ENCODE peak calls at places on chromosomes 16 and 17, in five cellular contexts. One of them, this sample, is unnamed.

GRCh38 chr17:8503807-8504206 is 68.1 kb downstream of the NDEL1 start:
- DNase-seq in transverse colon: no peak
- DNase-seq in IMR-90: no peak
- DNase-seq in HL-60: no peak
- DNase-seq in cardiac muscle cell: no peak
- DNase-seq in this sample: no peak

GRCh38 chr17:42347198-42347597 is 41.0 kb downstream of the STAT3 start:
- DNase-seq in transverse colon: peak
- DNase-seq in IMR-90: peak
- DNase-seq in HL-60: no peak
- DNase-seq in cardiac muscle cell: no peak
- DNase-seq in this sample: peak

GRCh38 chr17:81066072-81066471 is 31.1 kb downstream of the BAIAP2 start:
- DNase-seq in transverse colon: no peak
- DNase-seq in IMR-90: no peak
- DNase-seq in HL-60: no peak
- DNase-seq in cardiac muscle cell: no peak
- DNase-seq in this sample: no peak

GRCh38 chr17:19766421-19767270 is 18.5 kb upstream of the ALDH3A1 start:
- DNase-seq in transverse colon: peak
- DNase-seq in IMR-90: peak
- DNase-seq in HL-60: peak
- DNase-seq in cardiac muscle cell: peak
- DNase-seq in this sample: peak

GRCh38 chr16:12500771-12501170 is 302.9 kb downstream of the CPPED1 start:
- DNase-seq in transverse colon: peak
- DNase-seq in IMR-90: no peak
- DNase-seq in HL-60: peak
- DNase-seq in cardiac muscle cell: no peak
- DNase-seq in this sample: no peak

GRCh38 chr17:55093358-55093757 is 124.8 kb downstream of the STXBP4 start:
- DNase-seq in transverse colon: no peak
- DNase-seq in IMR-90: no peak
- DNase-seq in HL-60: no peak
- DNase-seq in cardiac muscle cell: no peak
- DNase-seq in this sample: no peak

GRCh38 chr17:72244494-72244893 is 123.7 kb downstream of the SOX9 start:
- DNase-seq in transverse colon: no peak
- DNase-seq in IMR-90: peak
- DNase-seq in HL-60: no peak
- DNase-seq in cardiac muscle cell: no peak
- DNase-seq in this sample: peak

GRCh38 chr17:82217120-82217529 is 4.5 kb upstream of the CCDC57 start:
- DNase-seq in transverse colon: peak
- DNase-seq in IMR-90: no peak
- DNase-seq in HL-60: no peak
- DNase-seq in cardiac muscle cell: no peak
- DNase-seq in this sample: peak

GRCh38 chr17:48503747-48504146 is 27.1 kb downstream of the HOXB1 start:
- DNase-seq in transverse colon: no peak
- DNase-seq in IMR-90: peak
- DNase-seq in HL-60: no peak
- DNase-seq in cardiac muscle cell: peak
- DNase-seq in this sample: no peak

GRCh38 chr17:15332338-15332737 is 9.1 kb downstream of the TEKT3 start:
- DNase-seq in transverse colon: no peak
- DNase-seq in IMR-90: no peak
- DNase-seq in HL-60: no peak
- DNase-seq in cardiac muscle cell: no peak
- DNase-seq in this sample: no peak

GRCh38 chr16:2296662-2297505 is 29.0 kb upstream of the RNPS1 start:
- DNase-seq in transverse colon: no peak
- DNase-seq in IMR-90: no peak
- DNase-seq in HL-60: peak
- DNase-seq in cardiac muscle cell: peak
- DNase-seq in this sample: peak

GRCh38 chr17:83200231-83200699 is 120.9 kb downstream of the METRNL start:
- DNase-seq in transverse colon: peak
- DNase-seq in IMR-90: peak
- DNase-seq in HL-60: peak
- DNase-seq in cardiac muscle cell: no peak
- DNase-seq in this sample: peak

GRCh38 chr17:48575066-48575582 is 3.0 kb downstream of the HOXB4 start:
- DNase-seq in transverse colon: no peak
- DNase-seq in IMR-90: peak
- DNase-seq in HL-60: no peak
- DNase-seq in cardiac muscle cell: no peak
- DNase-seq in this sample: peak

GRCh38 chr17:31096106-31096436 is 1.3 kb downstream of the NF1 start:
- DNase-seq in transverse colon: no peak
- DNase-seq in IMR-90: no peak
- DNase-seq in HL-60: no peak
- DNase-seq in cardiac muscle cell: peak
- DNase-seq in this sample: peak

GRCh38 chr17:7634384-7634783 is 4.4 kb downstream of the SHBG start:
- DNase-seq in transverse colon: no peak
- DNase-seq in IMR-90: peak
- DNase-seq in HL-60: no peak
- DNase-seq in cardiac muscle cell: peak
- DNase-seq in this sample: peak

GRCh38 chr16:74226361-74226979 is 70.1 kb upstream of the PSMD7 start:
- DNase-seq in transverse colon: no peak
- DNase-seq in IMR-90: peak
- DNase-seq in HL-60: no peak
- DNase-seq in cardiac muscle cell: peak
- DNase-seq in this sample: peak

GRCh38 chr17:6361733-6362132 is 73.2 kb downstream of the AIPL1 start:
- DNase-seq in transverse colon: no peak
- DNase-seq in IMR-90: no peak
- DNase-seq in HL-60: no peak
- DNase-seq in cardiac muscle cell: peak
- DNase-seq in this sample: no peak

GRCh38 chr17:79587945-79588344 is 22.9 kb downstream of the RBFOX3 start:
- DNase-seq in transverse colon: no peak
- DNase-seq in IMR-90: no peak
- DNase-seq in HL-60: no peak
- DNase-seq in cardiac muscle cell: no peak
- DNase-seq in this sample: no peak

GRCh38 chr16:81315271-81316175 is 761 bp downstream of the GAN start:
- DNase-seq in transverse colon: peak
- DNase-seq in IMR-90: peak
- DNase-seq in HL-60: peak
- DNase-seq in cardiac muscle cell: peak
- DNase-seq in this sample: peak

GRCh38 chr17:50699410-50699809 is 8.3 kb downstream of the ANKRD40 start:
- DNase-seq in transverse colon: no peak
- DNase-seq in IMR-90: no peak
- DNase-seq in HL-60: no peak
- DNase-seq in cardiac muscle cell: no peak
- DNase-seq in this sample: no peak

GRCh38 chr16:84687715-84688114 is 12.1 kb upstream of the USP10 start:
- DNase-seq in transverse colon: no peak
- DNase-seq in IMR-90: peak
- DNase-seq in HL-60: no peak
- DNase-seq in cardiac muscle cell: no peak
- DNase-seq in this sample: peak

GRCh38 chr16:8756755-8757154 is 40.7 kb downstream of the TMEM186 start:
- DNase-seq in transverse colon: no peak
- DNase-seq in IMR-90: no peak
- DNase-seq in HL-60: no peak
- DNase-seq in cardiac muscle cell: no peak
- DNase-seq in this sample: no peak
- H3K4me3 ChIP-seq in transverse colon: no peak
- H3K4me3 ChIP-seq in IMR-90: no peak
- H3K4me3 ChIP-seq in HL-60: no peak
- H3K4me3 ChIP-seq in cardiac muscle cell: no peak
- H3K4me3 ChIP-seq in this sample: no peak

GRCh38 chr16:64150193-64150592 is 971.7 kb downstream of the CDH11 start:
- DNase-seq in transverse colon: no peak
- DNase-seq in IMR-90: peak
- DNase-seq in HL-60: no peak
- DNase-seq in cardiac muscle cell: no peak
- DNase-seq in this sample: no peak

GRCh38 chr16:64147941-64148340 is 973.9 kb downstream of the CDH11 start:
- DNase-seq in transverse colon: no peak
- DNase-seq in IMR-90: no peak
- DNase-seq in HL-60: no peak
- DNase-seq in cardiac muscle cell: no peak
- DNase-seq in this sample: no peak

GRCh38 chr16:64153718-64154117 is 968.1 kb downstream of the CDH11 start:
- DNase-seq in transverse colon: no peak
- DNase-seq in IMR-90: peak
- DNase-seq in HL-60: no peak
- DNase-seq in cardiac muscle cell: no peak
- DNase-seq in this sample: peak

GRCh38 chr16:64152010-64152767 is 969.7 kb downstream of the CDH11 start:
- DNase-seq in transverse colon: no peak
- DNase-seq in IMR-90: no peak
- DNase-seq in HL-60: no peak
- DNase-seq in cardiac muscle cell: no peak
- DNase-seq in this sample: no peak
- TF ChIP-seq CTCF in transverse colon: no peak
- TF ChIP-seq CTCF in IMR-90: no peak
- TF ChIP-seq CTCF in HL-60: no peak
- TF ChIP-seq CTCF in cardiac muscle cell: no peak
- TF ChIP-seq CTCF in this sample: no peak

GRCh38 chr17:62808576-62808970 is 459 bp upstream of the MARCHF10 start:
- DNase-seq in transverse colon: no peak
- DNase-seq in IMR-90: no peak
- DNase-seq in HL-60: no peak
- DNase-seq in cardiac muscle cell: no peak
- DNase-seq in this sample: no peak

GRCh38 chr17:62804822-62805221 is 3.3 kb downstream of the MARCHF10 start:
- DNase-seq in transverse colon: no peak
- DNase-seq in IMR-90: peak
- DNase-seq in HL-60: no peak
- DNase-seq in cardiac muscle cell: no peak
- DNase-seq in this sample: no peak

GRCh38 chr17:62805234-62805633 is 2.9 kb downstream of the MARCHF10 start:
- DNase-seq in transverse colon: no peak
- DNase-seq in IMR-90: peak
- DNase-seq in HL-60: no peak
- DNase-seq in cardiac muscle cell: no peak
- DNase-seq in this sample: no peak

GRCh38 chr17:62809656-62810055 is 1.5 kb upstream of the MARCHF10 start:
- DNase-seq in transverse colon: no peak
- DNase-seq in IMR-90: peak
- DNase-seq in HL-60: no peak
- DNase-seq in cardiac muscle cell: no peak
- DNase-seq in this sample: no peak

GRCh38 chr17:62807812-62808575 is at the start of gene MARCHF10:
- DNase-seq in transverse colon: peak
- DNase-seq in IMR-90: no peak
- DNase-seq in HL-60: no peak
- DNase-seq in cardiac muscle cell: no peak
- DNase-seq in this sample: no peak
- H3K4me3 ChIP-seq in transverse colon: peak
- H3K4me3 ChIP-seq in IMR-90: no peak
- H3K4me3 ChIP-seq in HL-60: no peak
- H3K4me3 ChIP-seq in cardiac muscle cell: peak
- H3K4me3 ChIP-seq in this sample: peak

DNA sequence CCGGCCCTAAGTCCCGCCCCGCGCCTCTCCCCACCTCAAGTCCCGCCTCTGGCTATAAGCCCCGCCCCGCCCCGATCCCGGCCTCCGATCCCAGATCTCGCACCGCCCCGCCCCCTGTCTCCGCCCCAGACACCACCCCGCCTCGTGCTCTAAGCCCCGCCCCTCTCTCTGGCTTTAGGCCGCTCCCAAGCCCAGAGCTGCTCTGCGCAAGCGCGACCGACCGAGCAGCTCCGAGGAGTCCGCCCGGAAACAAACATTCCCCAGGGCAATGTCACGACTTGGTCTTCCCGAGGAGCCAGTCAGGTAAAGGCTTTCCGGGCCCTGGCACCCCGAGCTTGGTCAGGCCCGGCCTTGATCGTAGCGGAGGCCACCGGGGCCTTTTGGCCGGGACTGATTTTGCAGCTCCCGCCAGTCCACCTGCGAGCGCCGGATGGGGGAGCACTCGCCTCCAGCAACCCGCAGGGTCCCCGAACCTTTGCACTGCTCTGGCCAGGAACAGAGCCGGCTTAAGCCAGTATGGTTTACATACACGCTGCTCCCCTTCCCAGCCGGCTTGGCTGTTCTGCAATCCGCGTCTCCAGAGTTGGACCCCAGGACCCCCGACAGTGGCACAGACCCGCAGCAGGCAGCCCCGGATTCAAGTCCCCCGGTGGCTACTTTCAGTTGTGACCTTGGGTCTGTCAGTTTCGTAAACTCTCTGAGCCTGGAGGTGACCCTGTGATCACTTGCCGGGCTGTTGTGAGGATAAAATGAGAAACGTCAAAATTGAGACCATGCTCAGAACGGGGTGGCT is at the start of gene NUDT7:
- DNase-seq in transverse colon: peak
- DNase-seq in IMR-90: peak
- DNase-seq in HL-60: peak
- DNase-seq in cardiac muscle cell: peak
- DNase-seq in this sample: peak
- TF ChIP-seq CTCF in transverse colon: no peak
- TF ChIP-seq CTCF in IMR-90: peak
- TF ChIP-seq CTCF in HL-60: no peak
- TF ChIP-seq CTCF in cardiac muscle cell: peak
- TF ChIP-seq CTCF in this sample: peak

DNA sequence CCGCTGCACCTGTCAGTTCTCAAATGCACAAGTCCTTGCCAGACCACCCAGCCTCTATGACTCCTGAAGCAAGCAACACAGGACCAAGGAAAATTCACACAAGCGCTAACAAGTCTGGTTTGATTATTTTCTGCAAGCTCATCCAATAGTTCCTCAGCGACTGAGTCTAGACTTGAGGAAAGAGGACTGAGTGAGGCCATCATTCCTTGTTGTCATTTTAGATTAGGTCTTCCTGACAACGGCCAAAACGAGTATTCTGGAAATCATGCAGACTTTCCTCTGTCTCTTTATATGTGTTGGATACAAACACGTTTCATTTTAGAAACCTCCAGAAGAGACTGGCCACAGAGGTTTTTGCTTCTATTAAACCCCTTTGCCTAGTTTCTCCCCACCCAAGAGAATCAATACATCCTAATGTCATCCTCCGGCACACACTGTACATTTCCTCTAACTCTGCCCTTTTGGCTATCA is 561 bp downstream of the CCDC47 start:
- DNase-seq in transverse colon: peak
- DNase-seq in IMR-90: peak
- DNase-seq in HL-60: peak
- DNase-seq in cardiac muscle cell: peak
- DNase-seq in this sample: peak
- H3K4me3 ChIP-seq in transverse colon: peak
- H3K4me3 ChIP-seq in IMR-90: peak
- H3K4me3 ChIP-seq in HL-60: peak
- H3K4me3 ChIP-seq in cardiac muscle cell: peak
- H3K4me3 ChIP-seq in this sample: peak

DNA sequence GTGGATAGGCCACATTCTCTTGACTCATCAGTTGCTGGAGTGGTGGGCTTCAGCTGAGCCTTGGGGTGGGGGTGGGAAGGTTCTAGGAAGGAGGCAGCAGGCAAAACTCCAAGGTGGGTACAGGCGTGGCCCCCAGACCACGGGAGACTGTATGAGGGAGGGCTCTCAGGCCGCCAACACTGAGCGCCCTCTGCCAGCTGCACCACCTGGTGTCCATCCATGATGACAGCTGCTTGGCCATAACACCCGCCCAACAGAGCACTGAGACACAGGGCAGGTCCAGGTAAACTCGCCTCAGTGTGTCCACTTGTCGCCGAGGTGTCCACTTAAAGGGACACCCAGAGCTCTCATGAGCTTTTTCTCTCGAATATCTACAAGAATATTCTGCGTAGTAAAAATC is 133.5 kb downstream of the C16orf95 start:
- DNase-seq in transverse colon: no peak
- DNase-seq in IMR-90: no peak
- DNase-seq in HL-60: no peak
- DNase-seq in cardiac muscle cell: no peak
- DNase-seq in this sample: no peak
- TF ChIP-seq CTCF in transverse colon: no peak
- TF ChIP-seq CTCF in IMR-90: no peak
- TF ChIP-seq CTCF in HL-60: no peak
- TF ChIP-seq CTCF in cardiac muscle cell: no peak
- TF ChIP-seq CTCF in this sample: no peak

This sample was measured in astrocyte of the spinal cord.